ENCODE peak calls at places on chromosomes 12 and 14, in five cellular contexts. Z is NCI-H1092 treated with DMSO at 0.1 percent for 48 hours; G is SW480; B is neural crest cell; K is stimulated activated CD4-positive, alpha-beta T cell treated with anti-CD3 and anti-CD28 coated beads, Interleukin-12 subunit alpha, Interleukin-12 subunit beta, amount 100 ng/mL, for 24 hours. S is an unnamed sample.

GRCh38 chr12:92289611-92290010 is 144.0 kb upstream of the BTG1 start:
- DNase-seq in K (no peak), Z (no peak), G (no peak), B (no peak), S (no peak)

GRCh38 chr12:28027947-28028724 is 55.6 kb upstream of the PTHLH start:
- DNase-seq in G (no peak), B (no peak), Z (no peak), K (no peak), S (no peak)

GRCh38 chr14:94600148-94600545 is 12.0 kb upstream of the SERPINA3 start:
- DNase-seq in Z (no peak), G (no peak), K (no peak), B (no peak), S (no peak)

GRCh38 chr12:27524839-27525238 is 833 bp downstream of the PPFIBP1 start:
- DNase-seq in Z (no peak), G (peak), B (no peak), K (no peak), S (no peak)

GRCh38 chr12:18556081-18556645 is 181.6 kb downstream of the PLCZ1 start:
- DNase-seq in Z (no peak), G (no peak), K (no peak), B (no peak), S (no peak)

GRCh38 chr12:91871751-91872150 is 273.9 kb downstream of the BTG1 start:
- DNase-seq in Z (no peak), B (no peak), G (no peak), K (no peak), S (no peak)

GRCh38 chr12:113072136-113072535 is 15.6 kb downstream of the DTX1 start:
- DNase-seq in B (no peak), K (no peak), Z (no peak), G (no peak), S (no peak)

GRCh38 chr14:105844810-105845724 is 318.7 kb downstream of the TMEM121 start:
- DNase-seq in K (no peak), Z (no peak), G (no peak), B (no peak), S (no peak)

GRCh38 chr14:70789361-70789760 is 20.0 kb downstream of the MAP3K9 start:
- DNase-seq in B (no peak), G (no peak), K (no peak), Z (no peak), S (no peak)

GRCh38 chr12:54940695-54941315 is 43.8 kb downstream of the TESPA1 start:
- DNase-seq in G (no peak), B (no peak), K (no peak), Z (no peak), S (no peak)

GRCh38 chr12:29505078-29505477 is 7.6 kb upstream of the OVCH1 start:
- DNase-seq in G (no peak), K (no peak), B (no peak), Z (no peak), S (peak)

GRCh38 chr14:73743431-73743931 is 29.3 kb upstream of the PNMA1 start:
- DNase-seq in B (no peak), K (no peak), Z (no peak), G (no peak), S (no peak)

GRCh38 chr14:69886843-69887242 is 7.6 kb downstream of the SMOC1 start:
- DNase-seq in Z (no peak), G (no peak), K (no peak), B (no peak), S (no peak)

GRCh38 chr12:113071427-113072112 is 15.0 kb downstream of the DTX1 start:
- DNase-seq in K (no peak), G (no peak), Z (peak), B (no peak), S (no peak)

GRCh38 chr14:85279407-85279806 is 250.5 kb upstream of the FLRT2 start:
- DNase-seq in Z (no peak), G (no peak), B (no peak), K (no peak), S (no peak)

GRCh38 chr12:109448272-109448671 is 28.8 kb downstream of the KCTD10 start:
- DNase-seq in B (no peak), Z (no peak), K (no peak), G (no peak), S (no peak)

S was measured in AG09319.